ENCODE peak calls at places on chromosome 1, in eight cellular contexts. One of them, this sample, is unnamed.

GRCh38 chr1:224726783-224727182 is 110.7 kb downstream of the CNIH3 start:
- DNase-seq in HEK293T: no peak
- DNase-seq in transverse colon: no peak
- DNase-seq in activated CD4-positive, alpha-beta memory T cell treated with anti-CD3 and anti-CD28 coated beads, Interleukin-2, amount 10 ng/mL, durations not matched to agents 7 days and 5 days: no peak
- DNase-seq in NCI-H2081: no peak
- DNase-seq in AG20443: peak
- DNase-seq in SK-N-DZ: no peak
- DNase-seq in GM12865: no peak
- DNase-seq in this sample: peak

GRCh38 chr1:11211461-11211860 is 22.3 kb downstream of the ANGPTL7 start:
- DNase-seq in NCI-H2081: no peak
- DNase-seq in SK-N-DZ: no peak
- DNase-seq in HEK293T: no peak
- DNase-seq in GM12865: no peak
- DNase-seq in transverse colon: no peak
- DNase-seq in AG20443: no peak
- DNase-seq in activated CD4-positive, alpha-beta memory T cell treated with anti-CD3 and anti-CD28 coated beads, Interleukin-2, amount 10 ng/mL, durations not matched to agents 7 days and 5 days: no peak
- DNase-seq in this sample: no peak

GRCh38 chr1:100006688-100007087 is 36.9 kb downstream of the SLC35A3 start:
- DNase-seq in AG20443: no peak
- DNase-seq in activated CD4-positive, alpha-beta memory T cell treated with anti-CD3 and anti-CD28 coated beads, Interleukin-2, amount 10 ng/mL, durations not matched to agents 7 days and 5 days: no peak
- DNase-seq in HEK293T: no peak
- DNase-seq in GM12865: no peak
- DNase-seq in SK-N-DZ: no peak
- DNase-seq in transverse colon: no peak
- DNase-seq in NCI-H2081: no peak
- DNase-seq in this sample: no peak

GRCh38 chr1:31579374-31579773 is 3.1 kb downstream of the TINAGL1 start:
- DNase-seq in HEK293T: peak
- DNase-seq in activated CD4-positive, alpha-beta memory T cell treated with anti-CD3 and anti-CD28 coated beads, Interleukin-2, amount 10 ng/mL, durations not matched to agents 7 days and 5 days: no peak
- DNase-seq in transverse colon: no peak
- DNase-seq in SK-N-DZ: no peak
- DNase-seq in GM12865: no peak
- DNase-seq in AG20443: peak
- DNase-seq in NCI-H2081: no peak
- DNase-seq in this sample: no peak

GRCh38 chr1:225694151-225694603 is 41.3 kb upstream of the ENAH start:
- DNase-seq in GM12865: no peak
- DNase-seq in HEK293T: no peak
- DNase-seq in activated CD4-positive, alpha-beta memory T cell treated with anti-CD3 and anti-CD28 coated beads, Interleukin-2, amount 10 ng/mL, durations not matched to agents 7 days and 5 days: no peak
- DNase-seq in AG20443: no peak
- DNase-seq in SK-N-DZ: peak
- DNase-seq in transverse colon: no peak
- DNase-seq in NCI-H2081: no peak
- DNase-seq in this sample: no peak

GRCh38 chr1:234862944-234863515 is 253.1 kb upstream of the IRF2BP2 start:
- DNase-seq in HEK293T: no peak
- DNase-seq in transverse colon: peak
- DNase-seq in AG20443: peak
- DNase-seq in activated CD4-positive, alpha-beta memory T cell treated with anti-CD3 and anti-CD28 coated beads, Interleukin-2, amount 10 ng/mL, durations not matched to agents 7 days and 5 days: no peak
- DNase-seq in GM12865: no peak
- DNase-seq in NCI-H2081: no peak
- DNase-seq in SK-N-DZ: no peak
- DNase-seq in this sample: no peak

GRCh38 chr1:225940385-225941151 is 452 bp downstream of the LEFTY2 start:
- DNase-seq in activated CD4-positive, alpha-beta memory T cell treated with anti-CD3 and anti-CD28 coated beads, Interleukin-2, amount 10 ng/mL, durations not matched to agents 7 days and 5 days: no peak
- DNase-seq in AG20443: no peak
- DNase-seq in GM12865: no peak
- DNase-seq in transverse colon: no peak
- DNase-seq in HEK293T: no peak
- DNase-seq in SK-N-DZ: no peak
- DNase-seq in NCI-H2081: no peak
- DNase-seq in this sample: no peak

GRCh38 chr1:31617917-31618746 is 643 bp downstream of the HCRTR1 start:
- DNase-seq in AG20443: peak
- DNase-seq in GM12865: peak
- DNase-seq in NCI-H2081: peak
- DNase-seq in SK-N-DZ: peak
- DNase-seq in HEK293T: peak
- DNase-seq in transverse colon: peak
- DNase-seq in activated CD4-positive, alpha-beta memory T cell treated with anti-CD3 and anti-CD28 coated beads, Interleukin-2, amount 10 ng/mL, durations not matched to agents 7 days and 5 days: peak
- DNase-seq in this sample: no peak

GRCh38 chr1:100322436-100323211 is 29.7 kb upstream of the CDC14A start:
- DNase-seq in transverse colon: no peak
- DNase-seq in SK-N-DZ: no peak
- DNase-seq in activated CD4-positive, alpha-beta memory T cell treated with anti-CD3 and anti-CD28 coated beads, Interleukin-2, amount 10 ng/mL, durations not matched to agents 7 days and 5 days: no peak
- DNase-seq in HEK293T: no peak
- DNase-seq in GM12865: no peak
- DNase-seq in AG20443: peak
- DNase-seq in NCI-H2081: no peak
- DNase-seq in this sample: peak

GRCh38 chr1:52403566-52404115 is 582 bp downstream of the ORC1 start:
- DNase-seq in activated CD4-positive, alpha-beta memory T cell treated with anti-CD3 and anti-CD28 coated beads, Interleukin-2, amount 10 ng/mL, durations not matched to agents 7 days and 5 days: peak
- DNase-seq in NCI-H2081: peak
- DNase-seq in transverse colon: peak
- DNase-seq in AG20443: peak
- DNase-seq in HEK293T: peak
- DNase-seq in SK-N-DZ: peak
- DNase-seq in GM12865: peak
- DNase-seq in this sample: peak

GRCh38 chr1:108695515-108695914 is 3.4 kb downstream of the PRPF38B start:
- DNase-seq in HEK293T: no peak
- DNase-seq in GM12865: no peak
- DNase-seq in activated CD4-positive, alpha-beta memory T cell treated with anti-CD3 and anti-CD28 coated beads, Interleukin-2, amount 10 ng/mL, durations not matched to agents 7 days and 5 days: no peak
- DNase-seq in NCI-H2081: no peak
- DNase-seq in transverse colon: no peak
- DNase-seq in AG20443: no peak
- DNase-seq in SK-N-DZ: no peak
- DNase-seq in this sample: no peak